ENCODE peak calls at places on chromosomes 12 and 14, in six cellular contexts. One of them, this sample, is unnamed.
A peak's percentile ranks its signal among the peaks of the same experiment; 100 is the strongest.

GRCh38 chr14:97878727-97879126 is 1081.5 kb downstream of the VRK1 start:
- DNase-seq in MV-4-11: no peak
- DNase-seq in amniotic epithelial cell: no peak
- DNase-seq in aorta: peak; percentile 47
- DNase-seq in GM03348: no peak
- DNase-seq in endothelial cell: no peak
- DNase-seq in this sample: no peak

GRCh38 chr12:51907864-51908425 is 641 bp downstream of the ACVRL1 start:
- DNase-seq in MV-4-11: no peak
- DNase-seq in amniotic epithelial cell: no peak
- DNase-seq in aorta: no peak
- DNase-seq in GM03348: no peak
- DNase-seq in endothelial cell: no peak
- DNase-seq in this sample: no peak

GRCh38 chr12:69415471-69416275 is 54.5 kb upstream of the FRS2 start:
- DNase-seq in MV-4-11: peak; percentile 36
- DNase-seq in amniotic epithelial cell: peak; percentile 96
- DNase-seq in aorta: peak; percentile 45
- DNase-seq in GM03348: peak; percentile 90
- DNase-seq in endothelial cell: peak; percentile 48
- DNase-seq in this sample: peak; percentile 28

GRCh38 chr14:81323621-81324400 is 76.3 kb downstream of the STON2 start:
- DNase-seq in MV-4-11: no peak
- DNase-seq in amniotic epithelial cell: no peak
- DNase-seq in aorta: no peak
- DNase-seq in GM03348: no peak
- DNase-seq in endothelial cell: peak; percentile 46
- DNase-seq in this sample: peak; percentile 32

GRCh38 chr14:30195946-30196345 is 268.3 kb upstream of the PRKD1 start:
- DNase-seq in MV-4-11: peak; percentile 29
- DNase-seq in amniotic epithelial cell: no peak
- DNase-seq in aorta: no peak
- DNase-seq in GM03348: no peak
- DNase-seq in endothelial cell: no peak
- DNase-seq in this sample: no peak

GRCh38 chr12:132761032-132761910 is at the start of gene ANKLE2:
- DNase-seq in MV-4-11: peak; percentile 37
- DNase-seq in amniotic epithelial cell: peak; percentile 62
- DNase-seq in aorta: peak; percentile 67
- DNase-seq in GM03348: peak; percentile 91
- DNase-seq in endothelial cell: peak; percentile 54
- DNase-seq in this sample: peak; percentile 63

GRCh38 chr12:1890810-1891209 is 27.6 kb downstream of the CACNA2D4 start:
- DNase-seq in MV-4-11: peak; percentile 64
- DNase-seq in amniotic epithelial cell: no peak
- DNase-seq in aorta: no peak
- DNase-seq in GM03348: no peak
- DNase-seq in endothelial cell: no peak
- DNase-seq in this sample: no peak

GRCh38 chr12:4107436-4107878 is 166.1 kb upstream of the CCND2 start:
- DNase-seq in MV-4-11: peak; percentile 76
- DNase-seq in amniotic epithelial cell: peak; percentile 43
- DNase-seq in aorta: no peak
- DNase-seq in GM03348: peak; percentile 48
- DNase-seq in endothelial cell: peak; percentile 50
- DNase-seq in this sample: peak; percentile 27

GRCh38 chr14:31336646-31337045 is 83.7 kb downstream of the HEATR5A start:
- DNase-seq in MV-4-11: peak; percentile 89
- DNase-seq in amniotic epithelial cell: peak; percentile 95
- DNase-seq in aorta: no peak
- DNase-seq in GM03348: no peak
- DNase-seq in endothelial cell: no peak
- DNase-seq in this sample: no peak

GRCh38 chr14:49545071-49545470 is 41.1 kb downstream of the RPS29 start:
- DNase-seq in MV-4-11: no peak
- DNase-seq in amniotic epithelial cell: peak; percentile 58
- DNase-seq in aorta: no peak
- DNase-seq in GM03348: no peak
- DNase-seq in endothelial cell: no peak
- DNase-seq in this sample: no peak